ENCODE peak calls at places on chromosomes 3 and 15, in eight cellular contexts. X is tibial artery, W is cardiac fibroblast, K is transverse colon, G is mucosa of descending colon, U is AG04449, L is psoas muscle, R is kidney epithelial cell. M is an unnamed sample.

GRCh38 chr15:90762109-90762508 is 45.0 kb downstream of the BLM start:
- DNase-seq in L (peak; percentile 64), W (peak; percentile 64), G (no peak), U (no peak), K (peak; percentile 35), R (no peak), X (peak; percentile 87), M (no peak)

GRCh38 chr3:38960953-38961622 is 90.7 kb downstream of the SCN11A start:
- DNase-seq in X (no peak), K (peak; percentile 51), G (peak; percentile 78), R (no peak), W (peak; percentile 57), L (no peak), U (no peak), M (peak; percentile 42)

GRCh38 chr15:100544946-100545345 is 16.2 kb upstream of the CERS3 start:
- DNase-seq in R (no peak), L (no peak), U (no peak), W (no peak), K (no peak), X (no peak), G (no peak), M (no peak)

GRCh38 chr15:40845511-40846284 is 1.9 kb downstream of the SPINT1 start:
- DNase-seq in G (peak; percentile 86), U (no peak), W (no peak), L (no peak), K (peak; percentile 87), X (no peak), R (peak; percentile 59), M (no peak)

GRCh38 chr3:190701096-190701532 is 161.4 kb downstream of the GMNC start:
- DNase-seq in U (no peak), K (peak; percentile 54), X (no peak), L (no peak), G (peak; percentile 60), W (peak; percentile 70), R (peak; percentile 43), M (peak; percentile 2)

GRCh38 chr3:5690904-5691532 is 503.5 kb downstream of the EDEM1 start:
- DNase-seq in G (no peak), R (no peak), K (no peak), X (no peak), U (no peak), W (no peak), L (no peak), M (no peak)

GRCh38 chr3:23302276-23302675 is 99.1 kb downstream of the UBE2E2 start:
- DNase-seq in X (no peak), U (no peak), L (no peak), G (no peak), K (no peak), R (no peak), W (peak; percentile 16), M (no peak)

GRCh38 chr15:100686021-100686724 is 83.8 kb downstream of the ASB7 start:
- DNase-seq in X (peak; percentile 74), K (no peak), L (peak; percentile 78), R (no peak), G (no peak), W (peak; percentile 43), U (no peak), M (no peak)

GRCh38 chr3:45541326-45542321 is 52.9 kb upstream of the LIMD1 start:
- DNase-seq in G (no peak), L (no peak), X (no peak), U (no peak), R (no peak), W (no peak), K (no peak), M (no peak)
- TF ChIP-seq CTCF in G (no peak), L (no peak), X (no peak), U (no peak), R (no peak), W (no peak), K (no peak), M (no peak)

DNA sequence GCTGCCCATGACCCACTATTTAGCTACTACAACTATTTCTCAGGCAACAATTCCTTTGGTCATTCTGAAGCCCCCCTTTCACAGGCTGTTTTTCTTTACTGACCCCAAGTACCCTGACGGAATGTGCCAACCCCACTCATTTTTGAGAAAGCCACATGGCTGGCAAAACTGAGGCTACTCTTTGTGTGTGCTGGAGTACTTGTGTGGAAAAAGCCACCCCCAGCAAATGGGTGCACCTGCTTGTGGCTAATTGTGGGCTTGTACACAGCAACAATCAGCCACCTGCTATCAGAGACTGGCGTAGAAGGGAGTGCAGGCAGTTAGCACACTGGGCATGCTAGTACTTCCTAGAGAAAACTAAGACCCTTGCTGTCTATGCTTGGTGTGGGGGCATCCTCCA is 110.1 kb upstream of the LMOD3 start:
- DNase-seq in U (no peak), X (no peak), G (no peak), W (no peak), L (no peak), K (no peak), R (no peak), M (no peak)
- H3K4me3 ChIP-seq in U (no peak overlapping the region), X (no peak overlapping the region), G (no peak overlapping the region), W (no peak overlapping the region), L (no peak overlapping the region), K (no peak overlapping the region), R (no peak overlapping the region), M (no peak overlapping the region)

GRCh38 chr3:16673530-16673929 is 68.3 kb upstream of the DAZL start:
- DNase-seq in K (no peak), G (no peak), X (no peak), L (no peak), W (no peak), U (no peak), R (no peak), M (no peak)

GRCh38 chr3:16671690-16672089 is 66.5 kb upstream of the DAZL start:
- DNase-seq in L (no peak), W (no peak), K (no peak), R (no peak), U (no peak), X (no peak), G (no peak), M (no peak)

GRCh38 chr3:16670191-16670590 is 65.0 kb upstream of the DAZL start:
- DNase-seq in U (no peak), G (no peak), L (no peak), K (no peak), W (no peak), R (no peak), X (no peak), M (no peak)

DNA sequence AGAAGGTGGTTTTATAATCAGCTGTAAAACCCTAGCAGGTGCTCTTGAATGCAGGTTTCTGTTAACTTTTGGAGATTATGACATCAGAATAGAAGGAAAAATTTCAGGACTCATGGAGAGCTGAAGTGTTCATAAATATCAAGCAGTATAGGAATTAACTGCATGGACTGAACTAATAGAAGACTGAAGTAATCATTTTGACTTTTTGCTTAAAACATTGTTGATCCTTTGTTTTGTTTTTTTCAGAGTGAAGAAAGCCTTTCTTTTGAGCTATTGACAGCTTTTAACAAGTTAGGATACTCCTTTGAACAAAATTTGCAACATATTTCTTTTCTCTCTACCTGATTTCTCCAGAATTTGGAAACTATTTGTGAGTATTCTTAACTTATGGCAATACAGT is 70.6 kb upstream of the DAZL start:
- DNase-seq in W (no peak), R (no peak), K (no peak), X (no peak), L (no peak), U (no peak), G (no peak), M (no peak)
- TF ChIP-seq CTCF in W (no peak), R (no peak), K (no peak), X (no peak), L (no peak), U (no peak), G (no peak), M (no peak)

DNA sequence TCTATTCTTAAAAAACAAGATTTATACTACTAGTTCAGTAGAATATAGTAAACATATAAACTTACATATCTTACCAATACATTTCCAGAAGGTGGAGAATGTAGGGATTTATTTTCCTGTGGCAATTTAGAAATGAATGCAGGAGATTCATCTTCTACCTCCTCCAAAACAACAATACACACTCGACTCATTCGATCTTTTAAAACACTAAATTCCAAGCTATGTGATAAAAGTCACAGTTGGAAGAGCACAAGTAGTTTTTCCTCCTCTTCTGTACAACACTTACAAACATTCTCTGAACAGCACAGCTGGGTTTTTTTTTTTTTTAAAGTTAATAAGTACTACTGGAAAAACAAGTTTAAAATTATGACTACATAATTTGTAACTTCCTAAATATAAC is 1.4 kb downstream of the ANKRD28 start:
- DNase-seq in U (no peak), X (no peak), R (no peak), W (no peak), K (no peak), G (no peak), L (no peak), M (no peak)
- H3K4me3 ChIP-seq in U (peak overlapping the region; percentile 74), X (peak overlapping the region; percentile 47), R (peak overlapping the region; percentile 33), W (peak overlapping the region; percentile 62), K (peak overlapping the region; percentile 44), G (no peak overlapping the region), L (peak overlapping the region; percentile 65), M (peak overlapping the region; percentile 58)

DNA sequence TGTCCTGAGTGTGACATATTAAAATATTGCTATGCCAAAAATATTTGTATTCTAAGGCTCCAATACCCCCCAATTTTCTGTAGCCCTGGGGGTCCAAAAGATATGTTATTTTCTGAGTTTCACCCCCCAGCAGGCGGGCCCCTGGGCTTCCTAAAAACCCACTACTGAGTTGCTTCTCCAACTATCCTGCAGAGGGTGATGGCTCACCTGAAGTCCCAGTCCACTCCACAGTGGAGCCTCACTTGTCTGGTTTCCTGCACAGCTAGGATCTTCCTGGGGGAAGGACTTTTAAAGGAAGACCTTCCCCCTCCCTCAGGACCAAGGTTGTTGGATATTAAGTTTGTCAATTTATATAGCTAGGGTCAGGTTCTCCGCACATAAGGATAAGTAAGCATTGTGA is 1181.4 kb downstream of the ROBO2 start:
- DNase-seq in R (no peak), X (no peak), U (no peak), G (no peak), L (no peak), W (no peak), K (no peak), M (no peak)
- TF ChIP-seq CTCF in R (peak; percentile 6), X (no peak), U (no peak), G (no peak), L (no peak), W (no peak), K (no peak), M (peak; percentile 5)

GRCh38 chr3:104291437-104291851 is 1075.3 kb upstream of the ALCAM start:
- DNase-seq in R (no peak), U (no peak), L (no peak), K (no peak), X (no peak), W (no peak), G (no peak), M (no peak)
- H3K4me3 ChIP-seq in R (no peak overlapping the region), U (peak overlapping the region; percentile 1), L (no peak overlapping the region), K (no peak overlapping the region), X (peak overlapping the region; percentile 17), W (no peak overlapping the region), G (no peak overlapping the region), M (no peak overlapping the region)

M was measured in HFF-Myc.